ENCODE peak calls at places on chromosomes 13 and 19, in ten cellular contexts. N is AG10803, M is lower leg skin, D is astrocyte of the cerebellum, Y is cardiac fibroblast, P is Panc1, E is left ventricle myocardium inferior, B is psoas muscle, W is astrocyte of the spinal cord, R is fibroblast of lung. K is an unnamed sample.

GRCh38 chr19:1591421-1592022 is 1.1 kb downstream of the MBD3 start:
- DNase-seq in N (no peak), M (no peak), D (no peak), Y (peak), P (no peak), E (no peak), B (no peak), W (no peak), R (no peak), K (no peak)

GRCh38 chr13:26880741-26881140 is 120.2 kb upstream of the GPR12 start:
- DNase-seq in N (peak), M (no peak), D (no peak), Y (no peak), P (no peak), E (no peak), B (no peak), W (no peak), R (peak), K (peak)

GRCh38 chr13:92547256-92547655 is 679.4 kb upstream of the GPC6 start:
- DNase-seq in N (no peak), M (no peak), D (peak), Y (peak), P (no peak), E (no peak), B (no peak), W (peak), R (peak), K (no peak)

GRCh38 chr13:40254394-40254793 is 412.0 kb downstream of the FOXO1 start:
- DNase-seq in N (no peak), M (no peak), D (no peak), Y (no peak), P (no peak), E (no peak), B (no peak), W (no peak), R (peak), K (no peak)

GRCh38 chr19:954672-955494 is 29.0 kb downstream of the ARID3A start:
- DNase-seq in N (no peak), M (no peak), D (no peak), Y (no peak), P (no peak), E (no peak), B (no peak), W (no peak), R (no peak), K (no peak)

GRCh38 chr19:29259867-29260281 is 46.9 kb upstream of the UQCRFS1 start:
- DNase-seq in N (no peak), M (no peak), D (no peak), Y (no peak), P (no peak), E (no peak), B (no peak), W (no peak), R (no peak), K (no peak)

GRCh38 chr19:51295382-51296126 is 15.9 kb upstream of the IGLON5 start:
- DNase-seq in N (no peak), M (no peak), D (no peak), Y (no peak), P (no peak), E (no peak), B (no peak), W (no peak), R (no peak), K (no peak)

GRCh38 chr19:1410136-1410786 is 2.9 kb downstream of the DAZAP1 start:
- DNase-seq in N (peak), M (no peak), D (no peak), Y (peak), P (no peak), E (no peak), B (no peak), W (peak), R (peak), K (peak)

GRCh38 chr13:97191143-97191542 is 31.0 kb upstream of the MBNL2 start:
- DNase-seq in N (no peak), M (no peak), D (no peak), Y (no peak), P (no peak), E (no peak), B (no peak), W (no peak), R (no peak), K (no peak)

GRCh38 chr19:39843919-39844793 is 2.0 kb downstream of the FBL start:
- DNase-seq in N (peak), M (no peak), D (peak), Y (peak), P (peak), E (no peak), B (no peak), W (peak), R (peak), K (peak)

GRCh38 chr13:48876289-48876688 is 99.4 kb upstream of the FNDC3A start:
- DNase-seq in N (no peak), M (no peak), D (no peak), Y (no peak), P (no peak), E (no peak), B (no peak), W (no peak), R (no peak), K (no peak)

GRCh38 chr13:106506286-106506685 is 29.2 kb downstream of the EFNB2 start:
- DNase-seq in N (no peak), M (no peak), D (no peak), Y (no peak), P (no peak), E (no peak), B (no peak), W (no peak), R (no peak), K (no peak)

GRCh38 chr13:105979586-105979985 is 555.9 kb downstream of the EFNB2 start:
- DNase-seq in N (peak), M (no peak), D (no peak), Y (peak), P (no peak), E (no peak), B (no peak), W (no peak), R (no peak), K (no peak)

GRCh38 chr13:73608731-73609485 is 525.3 kb downstream of the KLF12 start:
- DNase-seq in N (no peak), M (peak), D (no peak), Y (no peak), P (no peak), E (no peak), B (no peak), W (no peak), R (no peak), K (no peak)

GRCh38 chr13:78601124-78601885 is 2.0 kb downstream of the POU4F1 start:
- DNase-seq in N (no peak), M (no peak), D (no peak), Y (no peak), P (no peak), E (no peak), B (no peak), W (no peak), R (peak), K (peak)

GRCh38 chr19:46951236-46951986 is 68.2 kb upstream of the NPAS1 start:
- DNase-seq in N (peak), M (no peak), D (no peak), Y (peak), P (no peak), E (no peak), B (no peak), W (no peak), R (peak), K (peak)

GRCh38 chr19:42282036-42282762 is 13.1 kb downstream of the CIC start:
- DNase-seq in N (no peak), M (no peak), D (no peak), Y (peak), P (no peak), E (no peak), B (peak), W (no peak), R (peak), K (peak)

GRCh38 chr19:55383279-55383788 is 758 bp downstream of the TMEM238 start:
- DNase-seq in N (no peak), M (no peak), D (no peak), Y (no peak), P (no peak), E (no peak), B (no peak), W (no peak), R (no peak), K (no peak)

GRCh38 chr19:18428837-18429674 is 8.9 kb downstream of the ISYNA1 start:
- DNase-seq in N (peak), M (no peak), D (peak), Y (peak), P (no peak), E (peak), B (peak), W (peak), R (peak), K (peak)

GRCh38 chr19:27986299-27986698 is 1226.7 kb downstream of the UQCRFS1 start:
- DNase-seq in N (no peak), M (no peak), D (no peak), Y (no peak), P (no peak), E (no peak), B (no peak), W (no peak), R (no peak), K (no peak)
- TF ChIP-seq CTCF in N (no peak), M (no peak), D (no peak), Y (no peak), P (no peak), E (no peak), B (no peak), W (no peak), R (no peak), K (no peak)

GRCh38 chr19:35002037-35002535 is 2.0 kb downstream of the GRAMD1A start:
- DNase-seq in N (no peak), M (no peak), D (no peak), Y (no peak), P (no peak), E (no peak), B (peak), W (no peak), R (no peak), K (no peak)
- H3K4me3 ChIP-seq in N (no peak), M (no peak), D (no peak), Y (peak), P (no peak), E (peak), B (peak), W (no peak), R (no peak), K (no peak)

DNA sequence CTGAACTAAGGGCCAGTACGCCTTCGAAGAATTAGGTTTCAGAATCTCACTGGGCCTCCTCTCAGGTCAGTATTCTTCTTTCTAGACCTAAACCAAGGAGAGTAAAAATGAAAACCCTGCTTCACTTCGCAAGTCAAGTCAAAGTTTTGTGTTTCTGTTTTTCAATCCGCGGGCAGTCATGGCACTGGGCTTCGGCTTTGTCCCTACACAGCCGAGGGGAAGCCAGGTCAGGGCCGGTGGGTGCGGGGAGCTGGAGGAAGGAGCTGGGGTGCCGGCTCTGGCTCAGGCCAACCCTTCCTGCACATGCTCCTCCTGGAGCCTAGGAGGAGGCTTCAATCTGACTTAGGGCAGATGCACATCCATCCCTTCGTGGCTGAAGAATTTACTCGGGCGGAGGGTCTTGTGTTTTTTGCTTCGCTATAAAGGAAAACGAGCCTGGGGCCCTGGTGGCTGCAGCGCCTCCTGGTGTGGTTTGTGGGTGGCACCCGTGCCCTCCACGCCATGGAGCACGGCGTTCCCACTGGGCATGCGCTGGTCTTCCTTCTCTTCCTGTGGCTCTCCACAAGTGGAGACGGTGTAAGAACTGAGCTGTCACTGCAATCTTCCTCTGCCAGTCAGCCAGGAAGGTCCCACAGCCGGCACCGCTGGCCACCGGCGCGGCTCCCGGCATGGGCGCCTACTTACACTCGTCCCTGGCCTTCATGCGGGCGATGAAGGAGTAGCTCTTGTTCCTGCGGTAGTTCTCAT is 22.5 kb downstream of the C19orf44 start:
- DNase-seq in N (no peak), M (no peak), D (no peak), Y (no peak), P (no peak), E (no peak), B (no peak), W (no peak), R (no peak), K (no peak)
- TF ChIP-seq CTCF in N (no peak), M (no peak), D (no peak), Y (no peak), P (no peak), E (no peak), B (no peak), W (no peak), R (no peak), K (no peak)

GRCh38 chr13:51638497-51638871 is 54.2 kb downstream of the WDFY2 start:
- DNase-seq in N (peak), M (no peak), D (no peak), Y (peak), P (no peak), E (no peak), B (no peak), W (no peak), R (peak), K (peak)
- H3K4me3 ChIP-seq in N (no peak), M (no peak), D (no peak), Y (no peak), P (no peak), E (no peak), B (no peak), W (no peak), R (no peak), K (no peak)

DNA sequence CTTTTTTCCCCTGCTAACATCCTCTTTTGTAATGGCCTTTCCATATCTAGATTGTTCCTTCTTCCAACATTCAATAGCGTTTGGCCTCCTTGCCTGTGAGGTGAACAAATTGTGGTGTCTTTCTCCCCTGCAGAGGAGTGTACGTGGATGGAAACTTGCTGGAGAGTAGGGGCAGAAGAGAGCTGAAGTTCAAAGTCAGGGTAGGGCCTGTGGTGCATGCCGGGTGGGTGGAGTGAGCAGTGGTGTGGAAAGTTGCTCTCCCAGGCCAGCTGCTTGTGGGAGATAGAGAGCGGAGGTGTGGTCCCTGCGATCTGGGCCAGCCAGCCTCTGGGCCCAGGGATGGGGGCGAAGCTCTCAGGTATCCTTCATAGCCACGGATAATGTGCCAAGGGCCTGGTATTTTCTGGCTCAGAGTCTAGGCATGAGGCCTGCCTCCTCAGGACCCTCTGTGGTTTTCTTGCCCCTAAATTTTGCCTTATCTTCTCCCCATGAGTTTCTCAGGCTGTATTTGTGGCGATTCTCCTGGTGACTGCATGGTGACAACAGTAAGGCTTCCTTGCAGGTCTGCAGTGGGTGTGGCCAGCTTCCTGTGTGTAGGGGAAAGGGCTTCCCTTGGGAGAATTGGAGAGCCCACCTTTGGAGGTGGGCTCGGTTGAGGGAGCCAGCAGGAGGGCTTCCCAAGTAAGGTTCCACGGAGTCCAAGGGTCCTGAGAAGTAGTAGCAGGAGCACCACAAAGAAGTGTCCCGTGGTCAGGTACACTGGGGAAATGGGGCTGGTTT is 6.7 kb downstream of the RGCC start:
- DNase-seq in N (no peak), M (no peak), D (no peak), Y (no peak), P (no peak), E (no peak), B (no peak), W (no peak), R (no peak), K (no peak)
- TF ChIP-seq CTCF in N (no peak), M (no peak), D (no peak), Y (no peak), P (no peak), E (no peak), B (no peak), W (no peak), R (no peak), K (no peak)

DNA sequence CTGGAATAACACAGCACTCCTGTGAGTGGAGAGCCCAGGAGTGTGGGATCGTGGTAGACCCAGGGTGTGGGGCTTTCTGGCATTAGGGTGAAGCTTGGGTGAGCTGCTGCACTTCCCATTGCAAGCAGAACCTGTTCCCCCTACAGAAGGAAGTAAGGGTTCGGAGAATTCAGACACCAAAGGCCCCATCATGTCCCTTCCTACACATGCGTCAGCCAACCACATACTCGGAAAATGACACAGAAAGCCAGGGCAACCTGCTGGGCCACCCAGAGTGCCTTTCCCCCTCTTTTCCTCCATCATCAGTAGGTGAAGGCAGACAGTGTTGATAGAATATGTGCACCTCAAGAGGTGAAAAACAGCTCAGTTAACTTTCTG is 42.9 kb downstream of the GGACT start:
- DNase-seq in N (no peak), M (no peak), D (no peak), Y (no peak), P (no peak), E (no peak), B (no peak), W (no peak), R (no peak), K (no peak)
- H3K4me3 ChIP-seq in N (no peak), M (no peak), D (no peak), Y (no peak), P (no peak), E (no peak), B (no peak), W (no peak), R (no peak), K (no peak)

DNA sequence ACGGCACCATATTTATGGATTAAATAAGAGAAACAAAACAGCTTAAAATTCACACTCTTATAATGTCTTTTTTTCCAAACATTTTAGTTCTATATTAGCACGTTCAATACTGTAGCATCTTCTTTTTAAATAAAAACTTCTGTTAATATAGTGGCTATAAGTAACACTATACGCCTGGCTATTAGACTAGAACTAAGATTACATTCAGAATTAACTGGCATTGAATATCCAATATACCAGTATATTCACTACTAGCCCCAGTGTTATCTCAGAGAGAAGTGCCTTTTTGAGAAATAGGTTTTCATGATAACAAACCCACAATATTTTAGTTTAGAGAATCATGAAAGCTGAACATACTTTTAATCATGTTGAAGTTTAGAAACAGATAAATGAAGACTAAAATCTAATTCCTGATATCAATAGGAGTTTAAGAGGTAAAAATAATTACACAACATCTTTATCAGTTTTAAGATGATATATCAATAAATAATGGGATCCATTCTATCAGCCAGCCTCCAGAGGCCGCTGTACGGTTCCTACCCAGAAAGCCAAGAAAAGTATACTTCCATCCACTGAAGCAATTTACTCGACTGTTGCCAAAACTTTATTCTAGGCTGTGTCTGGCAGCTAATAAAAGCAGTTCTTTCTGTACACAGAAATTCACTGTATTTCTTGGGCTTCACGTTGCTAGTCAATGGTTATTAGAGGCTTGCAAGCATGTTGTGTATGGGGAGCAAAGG is 1113.4 kb upstream of the MIR17HG start:
- DNase-seq in N (peak), M (no peak), D (no peak), Y (no peak), P (no peak), E (no peak), B (no peak), W (no peak), R (no peak), K (peak)
- TF ChIP-seq CTCF in N (peak), M (no peak), D (no peak), Y (no peak), P (no peak), E (no peak), B (no peak), W (peak), R (no peak), K (peak)

GRCh38 chr19:13130886-13131490 is 12.9 kb downstream of the NACC1 start:
- DNase-seq in N (no peak), M (no peak), D (no peak), Y (no peak), P (no peak), E (no peak), B (no peak), W (no peak), R (no peak), K (no peak)

GRCh38 chr19:13132471-13133166 is 14.6 kb downstream of the NACC1 start:
- DNase-seq in N (peak), M (no peak), D (no peak), Y (peak), P (no peak), E (no peak), B (no peak), W (peak), R (peak), K (peak)

GRCh38 chr19:13135068-13136062 is 14.8 kb downstream of the STX10 start:
- DNase-seq in N (no peak), M (no peak), D (no peak), Y (no peak), P (no peak), E (no peak), B (no peak), W (no peak), R (no peak), K (no peak)

GRCh38 chr19:13134626-13135025 is 15.5 kb downstream of the STX10 start:
- DNase-seq in N (no peak), M (no peak), D (no peak), Y (no peak), P (no peak), E (no peak), B (no peak), W (no peak), R (no peak), K (no peak)

DNA sequence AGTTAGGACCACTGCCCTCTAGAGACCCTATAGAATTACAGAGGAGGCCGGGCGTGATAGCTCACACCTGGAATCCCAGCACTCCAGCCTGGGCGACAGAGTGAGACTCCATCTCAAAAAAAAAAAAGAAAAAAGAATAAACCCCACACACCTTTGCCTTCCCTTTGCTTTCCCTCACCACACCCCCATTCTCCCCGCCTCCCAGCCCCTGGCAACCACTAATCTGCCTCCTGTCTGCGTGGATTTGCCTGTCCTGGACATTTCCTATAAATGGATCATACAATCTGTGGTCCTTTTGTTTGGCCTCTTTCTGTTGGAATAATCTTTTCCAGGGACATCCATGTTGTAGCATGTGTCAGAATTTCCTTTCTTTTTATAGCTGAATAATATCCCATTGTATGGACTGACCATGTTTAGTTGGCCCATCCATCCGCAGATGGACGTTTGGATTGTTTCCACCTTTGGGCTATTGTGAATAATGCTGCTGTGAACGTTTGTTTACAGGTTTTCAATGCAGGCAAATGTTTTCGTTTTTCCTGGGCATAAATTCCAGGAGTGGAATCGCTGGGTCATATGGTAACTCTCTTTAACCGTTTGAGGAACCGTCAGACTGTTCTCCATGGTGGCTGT is 15.3 kb downstream of the NACC1 start:
- DNase-seq in N (no peak), M (no peak), D (no peak), Y (no peak), P (no peak), E (no peak), B (no peak), W (no peak), R (no peak), K (no peak)
- H3K4me3 ChIP-seq in N (no peak), M (no peak), D (no peak), Y (no peak), P (no peak), E (no peak), B (no peak), W (no peak), R (no peak), K (no peak)

GRCh38 chr13:51811046-51811445 is 7.1 kb upstream of the DHRS12 start:
- DNase-seq in N (no peak), M (no peak), D (no peak), Y (no peak), P (no peak), E (no peak), B (no peak), W (no peak), R (no peak), K (no peak)
- TF ChIP-seq CTCF in N (no peak), M (no peak), D (no peak), Y (no peak), P (no peak), E (no peak), B (no peak), W (no peak), R (no peak), K (no peak)